ENCODE peak calls at places on chromosomes 7 and 10, in six cellular contexts. U is HepG2, F is GM12891, G is H1, E is K562, J is GM12878. D is an unnamed sample.

GRCh38 chr7:148838905-148839304 is 45.2 kb downstream of the EZH2 start:
- DNase-seq in U (no peak), F (no peak), G (no peak), E (no peak), J (no peak), D (no peak)

GRCh38 chr10:20839141-20839540 is 58.0 kb downstream of the NEBL start:
- DNase-seq in U (no peak), F (no peak), G (no peak), E (no peak), J (no peak), D (no peak)

GRCh38 chr10:33333260-33334169 is 952 bp downstream of the NRP1 start:
- DNase-seq in U (no peak), F (peak), G (no peak), E (no peak), J (no peak), D (no peak)

GRCh38 chr10:114471906-114472873 is 67.9 kb upstream of the AFAP1L2 start:
- DNase-seq in U (peak), F (no peak), G (peak), E (no peak), J (no peak), D (no peak)

GRCh38 chr7:148626828-148627227 is 36.3 kb downstream of the C7orf33 start:
- DNase-seq in U (no peak), F (no peak), G (no peak), E (no peak), J (no peak), D (no peak)

GRCh38 chr10:83214178-83214577 is 925.1 kb upstream of the GHITM start:
- DNase-seq in U (no peak), F (no peak), G (no peak), E (no peak), J (no peak), D (no peak)

GRCh38 chr7:124908258-124908657 is 21.4 kb downstream of the POT1 start:
- DNase-seq in U (no peak), F (no peak), G (no peak), E (no peak), J (no peak), D (no peak)

GRCh38 chr7:123741940-123742339 is 6.9 kb downstream of the WASL start:
- DNase-seq in U (no peak), F (no peak), G (no peak), E (no peak), J (no peak), D (no peak)

GRCh38 chr7:92739091-92739490 is 97.3 kb downstream of the CDK6 start:
- DNase-seq in U (no peak), F (no peak), G (no peak), E (no peak), J (no peak), D (no peak)

GRCh38 chr10:121131426-121132277 is 280.5 kb downstream of the WDR11 start:
- DNase-seq in U (no peak), F (no peak), G (no peak), E (no peak), J (no peak), D (no peak)

GRCh38 chr10:101161494-101162299 is 30.6 kb downstream of the TLX1 start:
- DNase-seq in U (peak), F (no peak), G (peak), E (peak), J (peak), D (no peak)

GRCh38 chr7:103914147-103914899 is 75.1 kb downstream of the RELN start:
- DNase-seq in U (no peak), F (no peak), G (no peak), E (peak), J (no peak), D (no peak)

GRCh38 chr7:30924624-30925023 is 13.0 kb downstream of the AQP1 start:
- DNase-seq in U (no peak), F (peak), G (peak), E (no peak), J (no peak), D (peak)

GRCh38 chr10:31912898-31913847 is 15.5 kb downstream of the ARHGAP12 start:
- DNase-seq in U (peak), F (no peak), G (no peak), E (no peak), J (no peak), D (no peak)

GRCh38 chr7:102313997-102314780 is 27.5 kb downstream of the SH2B2 start:
- DNase-seq in U (no peak), F (peak), G (no peak), E (no peak), J (no peak), D (no peak)

GRCh38 chr10:34598972-34599371 is 216.1 kb downstream of the PARD3 start:
- DNase-seq in U (no peak), F (no peak), G (no peak), E (no peak), J (no peak), D (no peak)

GRCh38 chr7:107315821-107316220 is 147.0 kb downstream of the HBP1 start:
- DNase-seq in U (no peak), F (no peak), G (no peak), E (no peak), J (no peak), D (no peak)

GRCh38 chr10:100148353-100149211 is 37.2 kb downstream of the ERLIN1 start:
- DNase-seq in U (peak), F (peak), G (no peak), E (no peak), J (peak), D (peak)

GRCh38 chr10:132120734-132121510 is 55.2 kb downstream of the JAKMIP3 start:
- DNase-seq in U (no peak), F (no peak), G (no peak), E (no peak), J (no peak), D (no peak)

GRCh38 chr10:62726142-62726541 is 78.4 kb upstream of the ADO start:
- DNase-seq in U (no peak), F (no peak), G (no peak), E (no peak), J (no peak), D (peak)

GRCh38 chr7:158827411-158828342 is 1.6 kb downstream of the ESYT2 start:
- DNase-seq in U (no peak), F (no peak), G (no peak), E (peak), J (no peak), D (no peak)

GRCh38 chr10:27741173-27742091 is 4.2 kb downstream of the MKX start:
- DNase-seq in U (no peak), F (peak), G (peak), E (no peak), J (no peak), D (no peak)

GRCh38 chr10:80486151-80486692 is 32.1 kb downstream of the TSPAN14 start:
- DNase-seq in U (no peak), F (no peak), G (no peak), E (no peak), J (no peak), D (no peak)

DNA sequence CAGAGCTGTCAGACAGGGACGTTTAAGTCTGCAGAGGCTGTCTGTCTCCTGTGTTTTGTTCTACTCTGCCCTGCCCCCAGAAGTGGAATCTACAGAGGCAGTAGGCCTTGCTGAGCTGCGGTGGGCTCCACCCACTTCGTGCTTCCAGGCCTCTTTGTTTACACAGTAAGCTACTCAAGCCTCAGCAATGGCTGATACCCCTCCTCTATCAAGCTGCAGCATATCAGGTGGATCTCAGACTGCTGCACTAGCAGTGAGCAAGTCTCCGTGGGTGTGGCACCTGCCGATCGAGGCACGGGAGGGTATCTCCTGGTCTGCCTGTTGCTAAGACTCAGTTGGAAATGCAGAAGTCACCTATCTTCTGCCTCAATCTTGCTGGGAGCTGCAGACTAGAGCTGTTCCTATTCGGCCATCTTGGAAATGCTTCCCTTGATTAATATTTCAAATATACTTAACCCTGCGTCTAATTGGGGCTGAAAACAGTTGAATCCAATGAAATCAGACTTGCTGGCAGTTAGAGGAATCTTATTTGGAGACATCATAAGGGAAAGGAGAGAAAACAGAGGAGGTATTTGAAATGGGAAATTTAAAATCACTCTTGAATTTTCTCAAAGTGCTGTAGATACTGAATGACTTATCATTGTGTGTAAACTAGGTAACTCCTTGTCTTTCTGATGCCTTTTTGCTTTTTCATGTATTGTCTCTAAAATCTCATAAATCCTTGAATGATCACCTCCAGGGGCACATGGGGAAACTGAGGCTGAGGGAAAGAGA is 13.8 kb upstream of the CYP3A5 start:
- DNase-seq in U (peak), F (no peak), G (peak), E (peak), J (no peak), D (no peak)
- TF ChIP-seq TAF1 in U (peak), F (no peak), G (no peak), E (peak), J (no peak), D (no peak)

GRCh38 chr7:47606176-47606575 is 24.3 kb upstream of the TNS3 start:
- DNase-seq in U (no peak), F (no peak), G (no peak), E (no peak), J (no peak), D (no peak)

GRCh38 chr7:47611045-47611511 is 29.2 kb upstream of the TNS3 start:
- DNase-seq in U (peak), F (no peak), G (no peak), E (no peak), J (no peak), D (no peak)

GRCh38 chr7:47609803-47610452 is 28.0 kb upstream of the TNS3 start:
- DNase-seq in U (no peak), F (no peak), G (no peak), E (no peak), J (no peak), D (no peak)

GRCh38 chr7:47614450-47614849 is 32.5 kb upstream of the TNS3 start:
- DNase-seq in U (no peak), F (no peak), G (no peak), E (no peak), J (no peak), D (no peak)

DNA sequence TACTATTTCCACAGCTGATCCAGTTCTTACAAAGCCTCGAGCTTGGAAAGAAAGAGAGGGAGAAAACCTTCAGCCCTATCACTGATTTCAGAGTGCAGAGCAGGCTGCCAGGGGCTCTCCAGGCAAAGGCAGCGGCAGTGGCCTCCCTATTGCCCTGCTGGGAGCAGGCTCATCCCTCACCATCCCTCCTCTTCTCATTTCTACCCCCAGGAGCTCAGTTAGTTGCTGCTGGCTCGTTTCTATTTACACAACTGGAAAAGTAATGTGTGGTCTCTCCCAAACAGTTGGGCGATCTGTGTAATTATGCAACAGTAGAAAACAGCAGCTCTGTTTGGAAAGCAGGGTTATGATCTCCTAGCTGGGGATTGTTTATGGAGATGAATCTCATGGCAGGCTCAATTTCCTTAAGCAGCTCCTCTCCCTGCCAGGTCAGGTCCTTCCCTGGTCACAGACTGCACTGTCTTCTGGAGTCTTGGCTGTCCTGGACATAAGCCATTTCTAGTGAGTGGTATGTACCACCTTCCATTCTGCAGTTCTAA is 28.7 kb upstream of the TNS3 start:
- DNase-seq in U (peak), F (no peak), G (no peak), E (no peak), J (no peak), D (no peak)
- TF ChIP-seq POLR2A in U (no peak), F (no peak), G (no peak), E (no peak), J (no peak), D (no peak)

GRCh38 chr7:32618470-32618869 is 123.2 kb downstream of the AVL9 start:
- DNase-seq in U (no peak), F (no peak), G (no peak), E (peak), J (no peak), D (no peak)

GRCh38 chr7:32618987-32619386 is 123.7 kb downstream of the AVL9 start:
- DNase-seq in U (no peak), F (no peak), G (no peak), E (no peak), J (no peak), D (no peak)

GRCh38 chr7:32611700-32612099 is 116.4 kb downstream of the AVL9 start:
- DNase-seq in U (no peak), F (no peak), G (no peak), E (no peak), J (no peak), D (no peak)

GRCh38 chr7:32611201-32611691 is 116.0 kb downstream of the AVL9 start:
- DNase-seq in U (no peak), F (no peak), G (no peak), E (no peak), J (no peak), D (no peak)

GRCh38 chr7:32616625-32617024 is 121.3 kb downstream of the AVL9 start:
- DNase-seq in U (no peak), F (no peak), G (no peak), E (peak), J (no peak), D (no peak)
- TF ChIP-seq POLR2AphosphoS5 in U (no peak), F (no peak), G (no peak), E (no peak), J (no peak), D (no peak)

GRCh38 chr10:11678074-11678793 is 63.9 kb upstream of the ECHDC3 start:
- DNase-seq in U (peak), F (no peak), G (no peak), E (no peak), J (peak), D (peak)

GRCh38 chr10:11677480-11677879 is 64.7 kb upstream of the ECHDC3 start:
- DNase-seq in U (no peak), F (no peak), G (no peak), E (no peak), J (no peak), D (no peak)

GRCh38 chr10:11670311-11670825 is 58.9 kb upstream of the USP6NL start:
- DNase-seq in U (no peak), F (no peak), G (no peak), E (no peak), J (no peak), D (no peak)

GRCh38 chr10:11672836-11673235 is 61.4 kb upstream of the USP6NL start:
- DNase-seq in U (no peak), F (no peak), G (no peak), E (no peak), J (no peak), D (no peak)

DNA sequence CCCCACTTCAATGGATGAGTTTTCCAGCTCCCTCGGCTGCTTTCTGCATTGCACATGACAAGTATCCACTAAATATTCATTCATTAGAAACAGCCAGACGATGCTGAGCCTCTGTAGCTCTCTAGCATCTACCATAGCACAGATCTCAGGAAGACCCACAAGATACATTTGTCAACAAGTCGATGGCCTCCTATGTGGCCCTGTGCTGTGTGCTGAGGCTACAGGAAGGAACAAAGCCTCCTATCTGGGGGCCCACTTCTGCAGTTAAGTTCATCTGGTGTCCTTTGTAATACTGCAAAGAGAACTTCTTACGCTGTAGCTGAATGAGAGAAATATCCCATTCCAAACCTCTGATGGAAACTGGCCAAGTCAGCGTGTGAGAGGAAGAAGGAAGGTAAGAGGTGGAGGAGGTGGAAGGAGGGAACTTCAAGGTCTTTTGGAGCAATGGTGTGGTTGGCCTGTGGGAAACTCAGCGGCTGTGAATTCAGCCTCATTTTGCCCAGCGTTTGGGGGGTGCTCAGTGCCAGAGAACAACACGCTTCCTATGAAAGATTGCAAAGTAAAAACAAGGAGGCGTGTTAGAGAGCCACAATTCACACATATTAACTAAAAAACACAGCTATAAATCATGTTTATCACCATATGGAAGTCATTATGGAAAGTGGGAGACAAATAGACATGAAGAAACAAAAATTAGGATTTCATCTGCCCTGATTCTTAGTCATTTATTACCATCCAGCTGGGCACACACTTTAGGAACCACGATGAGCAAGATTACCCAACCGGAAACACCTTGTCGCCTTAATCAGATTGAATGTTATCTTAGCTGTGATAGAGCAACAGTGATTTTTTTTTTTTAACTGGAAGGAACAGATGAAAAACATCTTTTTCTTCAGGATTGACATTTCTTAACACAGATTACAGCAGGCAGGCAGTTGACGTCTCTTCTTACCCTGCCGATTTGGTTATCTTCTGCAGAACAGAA is 62.2 kb upstream of the USP6NL start:
- DNase-seq in U (no peak), F (no peak), G (no peak), E (no peak), J (no peak), D (no peak)
- TF ChIP-seq TAF1 in U (no peak), F (no peak), G (no peak), E (no peak), J (peak), D (no peak)

GRCh38 chr7:82443044-82443800 is at the start of gene CACNA2D1:
- DNase-seq in U (no peak), F (peak), G (peak), E (peak), J (no peak), D (peak)
- TF ChIP-seq POLR2A in U (no peak), F (no peak), G (no peak), E (no peak), J (no peak), D (no peak)